ENCODE peak calls at places on chromosomes 3 and 15, in eight cellular contexts. One of them, this sample, is unnamed.

GRCh38 chr3:187150599-187150998 is 11.3 kb upstream of the RPL39L start:
- DNase-seq in mesothelial cell of epicardium: no peak
- DNase-seq in endothelial cell: peak; percentile 18
- DNase-seq in fibroblast of villous mesenchyme: no peak
- DNase-seq in nucleus accumbens: no peak
- DNase-seq in HAP-1: no peak
- DNase-seq in fibroblast of pulmonary artery: no peak
- DNase-seq in ureter: no peak
- DNase-seq in this sample: peak; percentile 27

GRCh38 chr3:24773798-24774197 is 279.1 kb upstream of the THRB start:
- DNase-seq in ureter: peak; percentile 67
- DNase-seq in nucleus accumbens: peak; percentile 70
- DNase-seq in HAP-1: peak; percentile 73
- DNase-seq in mesothelial cell of epicardium: peak; percentile 72
- DNase-seq in endothelial cell: peak; percentile 77
- DNase-seq in fibroblast of villous mesenchyme: peak; percentile 63
- DNase-seq in fibroblast of pulmonary artery: peak; percentile 65
- DNase-seq in this sample: no peak

GRCh38 chr3:97712919-97713318 is 51.6 kb upstream of the ARL6 start:
- DNase-seq in ureter: no peak
- DNase-seq in mesothelial cell of epicardium: no peak
- DNase-seq in HAP-1: peak; percentile 60
- DNase-seq in nucleus accumbens: no peak
- DNase-seq in fibroblast of villous mesenchyme: no peak
- DNase-seq in endothelial cell: no peak
- DNase-seq in fibroblast of pulmonary artery: no peak
- DNase-seq in this sample: no peak

GRCh38 chr15:93236924-93237323 is 147.9 kb upstream of the RGMA start:
- DNase-seq in ureter: no peak
- DNase-seq in mesothelial cell of epicardium: no peak
- DNase-seq in fibroblast of pulmonary artery: no peak
- DNase-seq in nucleus accumbens: no peak
- DNase-seq in fibroblast of villous mesenchyme: no peak
- DNase-seq in endothelial cell: no peak
- DNase-seq in HAP-1: no peak
- DNase-seq in this sample: no peak

GRCh38 chr3:125108833-125109540 is 53.2 kb upstream of the HEG1 start:
- DNase-seq in fibroblast of pulmonary artery: no peak
- DNase-seq in endothelial cell: no peak
- DNase-seq in HAP-1: no peak
- DNase-seq in nucleus accumbens: no peak
- DNase-seq in ureter: no peak
- DNase-seq in fibroblast of villous mesenchyme: peak; percentile 38
- DNase-seq in mesothelial cell of epicardium: no peak
- DNase-seq in this sample: no peak

GRCh38 chr3:179068779-179069530 is 2.7 kb downstream of the ZMAT3 start:
- DNase-seq in fibroblast of villous mesenchyme: peak; percentile 55
- DNase-seq in ureter: no peak
- DNase-seq in mesothelial cell of epicardium: no peak
- DNase-seq in fibroblast of pulmonary artery: peak; percentile 39
- DNase-seq in nucleus accumbens: peak; percentile 2
- DNase-seq in endothelial cell: peak; percentile 59
- DNase-seq in HAP-1: no peak
- DNase-seq in this sample: no peak

GRCh38 chr15:27949089-27949488 is 150.0 kb downstream of the OCA2 start:
- DNase-seq in HAP-1: no peak
- DNase-seq in mesothelial cell of epicardium: no peak
- DNase-seq in fibroblast of villous mesenchyme: no peak
- DNase-seq in ureter: no peak
- DNase-seq in endothelial cell: no peak
- DNase-seq in nucleus accumbens: no peak
- DNase-seq in fibroblast of pulmonary artery: no peak
- DNase-seq in this sample: no peak

GRCh38 chr15:100100926-100101325 is 240.8 kb downstream of the ADAMTS17 start:
- DNase-seq in fibroblast of villous mesenchyme: no peak
- DNase-seq in HAP-1: no peak
- DNase-seq in fibroblast of pulmonary artery: no peak
- DNase-seq in endothelial cell: no peak
- DNase-seq in ureter: no peak
- DNase-seq in nucleus accumbens: no peak
- DNase-seq in mesothelial cell of epicardium: no peak
- DNase-seq in this sample: no peak

GRCh38 chr3:139310474-139310933 is 33.3 kb upstream of the MRPS22 start:
- DNase-seq in fibroblast of pulmonary artery: peak; percentile 84
- DNase-seq in nucleus accumbens: no peak
- DNase-seq in mesothelial cell of epicardium: no peak
- DNase-seq in ureter: no peak
- DNase-seq in HAP-1: no peak
- DNase-seq in endothelial cell: no peak
- DNase-seq in fibroblast of villous mesenchyme: peak; percentile 99
- DNase-seq in this sample: no peak

GRCh38 chr3:119779731-119780383 is 2.0 kb upstream of the NR1I2 start:
- DNase-seq in mesothelial cell of epicardium: no peak
- DNase-seq in ureter: no peak
- DNase-seq in HAP-1: no peak
- DNase-seq in nucleus accumbens: no peak
- DNase-seq in fibroblast of pulmonary artery: no peak
- DNase-seq in fibroblast of villous mesenchyme: no peak
- DNase-seq in endothelial cell: no peak
- DNase-seq in this sample: no peak

GRCh38 chr15:45326280-45326679 is 52.1 kb downstream of the GATM start:
- DNase-seq in ureter: no peak
- DNase-seq in mesothelial cell of epicardium: no peak
- DNase-seq in fibroblast of villous mesenchyme: no peak
- DNase-seq in HAP-1: no peak
- DNase-seq in endothelial cell: no peak
- DNase-seq in fibroblast of pulmonary artery: no peak
- DNase-seq in nucleus accumbens: no peak
- DNase-seq in this sample: no peak

GRCh38 chr15:83559310-83559966 is 94.5 kb upstream of the ADAMTSL3 start:
- DNase-seq in mesothelial cell of epicardium: peak; percentile 62
- DNase-seq in HAP-1: peak; percentile 86
- DNase-seq in endothelial cell: peak; percentile 68
- DNase-seq in nucleus accumbens: peak; percentile 76
- DNase-seq in ureter: peak; percentile 62
- DNase-seq in fibroblast of villous mesenchyme: peak; percentile 72
- DNase-seq in fibroblast of pulmonary artery: peak; percentile 80
- DNase-seq in this sample: peak; percentile 10

GRCh38 chr3:134371542-134372324 is 2.5 kb downstream of the AMOTL2 start:
- DNase-seq in mesothelial cell of epicardium: no peak
- DNase-seq in HAP-1: no peak
- DNase-seq in nucleus accumbens: no peak
- DNase-seq in fibroblast of villous mesenchyme: no peak
- DNase-seq in ureter: no peak
- DNase-seq in fibroblast of pulmonary artery: no peak
- DNase-seq in endothelial cell: no peak
- DNase-seq in this sample: no peak

GRCh38 chr15:40770147-40770721 is 454 bp downstream of the C15orf62 start:
- DNase-seq in mesothelial cell of epicardium: no peak
- DNase-seq in fibroblast of pulmonary artery: no peak
- DNase-seq in fibroblast of villous mesenchyme: no peak
- DNase-seq in nucleus accumbens: peak; percentile 22
- DNase-seq in ureter: no peak
- DNase-seq in HAP-1: no peak
- DNase-seq in endothelial cell: no peak
- DNase-seq in this sample: peak; percentile 27

GRCh38 chr3:178127221-178127620 is 409.0 kb upstream of the KCNMB2 start:
- DNase-seq in fibroblast of pulmonary artery: no peak
- DNase-seq in HAP-1: no peak
- DNase-seq in fibroblast of villous mesenchyme: no peak
- DNase-seq in ureter: no peak
- DNase-seq in mesothelial cell of epicardium: no peak
- DNase-seq in endothelial cell: no peak
- DNase-seq in nucleus accumbens: no peak
- DNase-seq in this sample: no peak

GRCh38 chr3:192892981-192893827 is 24.5 kb downstream of the MB21D2 start:
- DNase-seq in HAP-1: peak; percentile 82
- DNase-seq in nucleus accumbens: peak; percentile 18
- DNase-seq in ureter: peak; percentile 44
- DNase-seq in endothelial cell: no peak
- DNase-seq in fibroblast of pulmonary artery: peak; percentile 77
- DNase-seq in mesothelial cell of epicardium: no peak
- DNase-seq in fibroblast of villous mesenchyme: peak; percentile 93
- DNase-seq in this sample: peak; percentile 72